ENCODE peak calls at places on chromosomes 4 and X, in ten cellular contexts. A is foreskin fibroblast, F is sigmoid colon, V is mesothelial cell of epicardium, L is BJ, R is endothelial cell, X is H9, H is GM12865, U is astrocyte, D is transverse colon. Q is an unnamed sample.

GRCh38 chrX:6226646-6227444 is 1.8 kb downstream of the NLGN4X start:
- DNase-seq in A (no peak), F (no peak), V (peak), L (no peak), R (peak), X (peak), H (no peak), U (no peak), D (no peak), Q (peak)

GRCh38 chr4:1300466-1301455 is 11.1 kb downstream of the MAEA start:
- DNase-seq in A (peak), F (peak), V (no peak), L (no peak), R (no peak), X (no peak), H (no peak), U (peak), D (peak), Q (no peak)

GRCh38 chr4:1381181-1381621 is 25.0 kb downstream of the NKX1-1 start:
- DNase-seq in A (no peak), F (peak), V (no peak), L (no peak), R (no peak), X (no peak), H (no peak), U (no peak), D (no peak), Q (peak)

GRCh38 chrX:108304210-108304609 is 134.0 kb downstream of the COL4A6 start:
- DNase-seq in A (no peak), F (no peak), V (no peak), L (no peak), R (no peak), X (no peak), H (peak), U (peak), D (no peak), Q (no peak)

GRCh38 chrX:38768079-38768478 is 33.2 kb upstream of the MID1IP1 start:
- DNase-seq in A (peak), F (no peak), V (no peak), L (no peak), R (no peak), X (no peak), H (peak), U (peak), D (no peak), Q (no peak)

GRCh38 chr4:113584407-113585150 is 177.0 kb downstream of the CAMK2D start:
- DNase-seq in A (peak), F (no peak), V (no peak), L (no peak), R (no peak), X (peak), H (no peak), U (peak), D (no peak), Q (no peak)

GRCh38 chr4:54561940-54562339 is 95.8 kb upstream of the KIT start:
- DNase-seq in A (no peak), F (no peak), V (no peak), L (no peak), R (no peak), X (no peak), H (no peak), U (no peak), D (no peak), Q (no peak)

GRCh38 chrX:151801980-151802379 is 67.4 kb downstream of the CNGA2 start:
- DNase-seq in A (no peak), F (no peak), V (no peak), L (no peak), R (no peak), X (no peak), H (no peak), U (no peak), D (no peak), Q (no peak)

GRCh38 chrX:136272325-136272724 is 21.1 kb upstream of the MAP7D3 start:
- DNase-seq in A (no peak), F (no peak), V (no peak), L (no peak), R (no peak), X (no peak), H (no peak), U (no peak), D (no peak), Q (no peak)

GRCh38 chr4:152943673-152944072 is 7.5 kb downstream of the FHDC1 start:
- DNase-seq in A (peak), F (no peak), V (no peak), L (peak), R (no peak), X (no peak), H (no peak), U (peak), D (no peak), Q (no peak)

GRCh38 chrX:19024366-19024765 is 40.5 kb upstream of the PHKA2 start:
- DNase-seq in A (no peak), F (no peak), V (no peak), L (no peak), R (no peak), X (no peak), H (no peak), U (no peak), D (no peak), Q (no peak)

GRCh38 chrX:46791927-46792825 is 33.3 kb upstream of the SLC9A7 start:
- DNase-seq in A (peak), F (no peak), V (no peak), L (peak), R (no peak), X (peak), H (peak), U (peak), D (no peak), Q (no peak)

GRCh38 chrX:54482839-54483593 is 13.0 kb downstream of the FGD1 start:
- DNase-seq in A (no peak), F (no peak), V (no peak), L (no peak), R (peak), X (peak), H (no peak), U (no peak), D (peak), Q (peak)

GRCh38 chrX:38458071-38458470 is 103.3 kb upstream of the TSPAN7 start:
- DNase-seq in A (no peak), F (no peak), V (no peak), L (no peak), R (no peak), X (no peak), H (no peak), U (no peak), D (no peak), Q (no peak)

GRCh38 chr4:132227349-132228165 is 921.5 kb upstream of the PCDH10 start:
- DNase-seq in A (peak), F (no peak), V (peak), L (no peak), R (peak), X (peak), H (peak), U (peak), D (no peak), Q (peak)

GRCh38 chrX:48083212-48083611 is 11.8 kb upstream of the ZNF630 start:
- DNase-seq in A (peak), F (no peak), V (no peak), L (peak), R (peak), X (peak), H (peak), U (peak), D (peak), Q (peak)
- TF ChIP-seq CTCF in A (peak), F (peak), V (peak), L (peak), R (no peak), X (peak), H (peak), U (peak), D (peak), Q (peak)

GRCh38 chr4:163776961-163777360 is 282.5 kb downstream of the TMA16 start:
- DNase-seq in A (no peak), F (no peak), V (no peak), L (no peak), R (no peak), X (no peak), H (no peak), U (peak), D (no peak), Q (no peak)
- TF ChIP-seq CTCF in A (no peak), F (no peak), V (no peak), L (no peak), R (no peak), X (no peak), H (no peak), U (no peak), D (no peak), Q (no peak)

GRCh38 chr4:125551967-125552366 is 237.2 kb downstream of the FAT4 start:
- DNase-seq in A (no peak), F (no peak), V (no peak), L (no peak), R (no peak), X (no peak), H (no peak), U (no peak), D (no peak), Q (no peak)
- TF ChIP-seq CTCF in A (no peak), F (no peak), V (no peak), L (no peak), R (no peak), X (no peak), H (no peak), U (no peak), D (no peak), Q (no peak)

DNA sequence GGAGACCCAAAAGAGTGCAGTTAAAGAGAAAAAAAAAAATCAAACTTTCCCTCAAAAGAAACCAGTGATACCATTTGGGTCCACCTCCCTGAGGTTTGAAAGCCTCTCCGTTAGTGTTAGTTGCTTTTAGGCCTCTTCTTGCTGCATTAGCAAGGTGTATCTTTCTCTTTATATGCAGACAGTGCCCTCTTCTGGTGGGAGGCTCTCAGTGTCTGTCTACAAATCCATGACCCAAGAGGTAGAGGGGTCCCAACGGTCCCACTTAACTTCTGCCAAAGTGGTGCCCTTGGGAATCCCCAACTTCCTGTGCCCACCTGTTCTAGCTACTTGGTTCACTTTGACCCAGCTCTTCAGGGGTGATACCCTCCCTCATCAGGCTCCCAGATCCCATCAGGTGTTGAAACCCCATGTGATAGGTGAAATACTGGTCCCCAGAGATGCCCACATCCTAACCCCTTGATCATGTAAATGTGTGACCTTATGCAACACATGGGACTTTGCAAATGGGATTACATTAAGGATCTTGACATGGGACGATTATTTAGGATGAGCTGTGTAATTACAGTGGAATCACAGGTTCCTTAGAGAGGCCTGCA is 63.7 kb upstream of the CD99 start:
- DNase-seq in A (no peak), F (no peak), V (no peak), L (no peak), R (no peak), X (peak), H (peak), U (peak), D (peak), Q (peak)
- TF ChIP-seq CTCF in A (peak), F (peak), V (peak), L (peak), R (peak), X (peak), H (peak), U (peak), D (peak), Q (peak)